ENCODE peak calls at places on chromosomes 1 and 21, in four cellular contexts. U is activated CD8-positive, alpha-beta memory T cell treated with anti-CD3 and anti-CD28 coated beads for 4 hours; Y is AG04450; T is iPS DF 19.7. S is an unnamed sample.

GRCh38 chr1:228691926-228692325 is 43.4 kb upstream of the RHOU start:
- DNase-seq in U (no peak), Y (no peak), T (peak), S (peak)

GRCh38 chr1:212034516-212035122 is 738 bp downstream of the INTS7 start:
- DNase-seq in U (no peak), Y (no peak), T (no peak), S (no peak)

GRCh38 chr1:156675715-156676311 is 1.4 kb downstream of the NES start:
- DNase-seq in U (no peak), Y (no peak), T (no peak), S (no peak)

GRCh38 chr1:75482951-75483350 is 128.0 kb downstream of the SLC44A5 start:
- DNase-seq in T (no peak), U (no peak), Y (no peak), S (no peak)

GRCh38 chr1:39258146-39258924 is 53.8 kb downstream of the MACF1 start:
- DNase-seq in T (no peak), U (peak), Y (no peak), S (peak)

GRCh38 chr1:79079770-79080169 is 73.2 kb upstream of the ADGRL4 start:
- DNase-seq in U (no peak), T (peak), Y (peak), S (peak)

GRCh38 chr21:45943630-45944540 is 37.7 kb upstream of the COL6A1 start:
- DNase-seq in Y (no peak), U (no peak), T (no peak), S (no peak)

GRCh38 chr1:54811739-54812655 is 10.9 kb upstream of the TTC22 start:
- DNase-seq in T (no peak), U (no peak), Y (no peak), S (no peak)

GRCh38 chr1:69163779-69164178 is 403.9 kb upstream of the LRRC7 start:
- DNase-seq in Y (no peak), U (no peak), T (no peak), S (no peak)

GRCh38 chr1:1219341-1219740 is 5.4 kb upstream of the TNFRSF4 start:
- DNase-seq in Y (no peak), U (peak), T (no peak), S (no peak)

GRCh38 chr1:86016076-86016746 is 140.4 kb downstream of the COL24A1 start:
- DNase-seq in U (no peak), T (no peak), Y (no peak), S (no peak)

GRCh38 chr1:222880586-222880985 is 65.7 kb downstream of the DISP1 start:
- DNase-seq in T (no peak), U (peak), Y (peak), S (peak)

GRCh38 chr1:18901952-18902522 is 318 bp downstream of the ALDH4A1 start:
- DNase-seq in T (no peak), Y (no peak), U (no peak), S (no peak)